ENCODE peak calls at places on chromosomes 13 and 19, in seven cellular contexts. B is CD4-positive, alpha-beta T cell; U is RWPE1; Y is HFF-Myc; Q is heart left ventricle; T is Calu3; R is mammary epithelial cell. S is an unnamed sample.

GRCh38 chr13:71460179-71460578 is 406.8 kb downstream of the DACH1 start:
- DNase-seq in T (no peak), Y (no peak), R (peak; percentile 2), Q (no peak), U (no peak), B (no peak), S (no peak)

GRCh38 chr13:68940049-68940448 is 1167.6 kb upstream of the ATXN8OS start:
- DNase-seq in R (no peak), B (no peak), T (no peak), U (no peak), Y (no peak), Q (no peak), S (no peak)

GRCh38 chr13:29925457-29925856 is 75.0 kb upstream of the UBL3 start:
- DNase-seq in Q (peak; percentile 65), T (peak; percentile 74), U (peak; percentile 60), B (no peak), Y (no peak), R (peak; percentile 79), S (no peak)

GRCh38 chr19:35260694-35261304 is 8.0 kb upstream of the USF2 start:
- DNase-seq in T (no peak), Y (no peak), R (no peak), B (no peak), U (no peak), Q (no peak), S (peak; percentile 14)

GRCh38 chr19:45306522-45307027 is 16.1 kb downstream of the CKM start:
- DNase-seq in T (no peak), Q (no peak), R (no peak), U (no peak), Y (no peak), B (no peak), S (no peak)

GRCh38 chr19:391726-392374 is 17.1 kb downstream of the C2CD4C start:
- DNase-seq in R (no peak), B (no peak), U (no peak), T (no peak), Y (no peak), Q (peak; percentile 3), S (peak; percentile 41)

GRCh38 chr13:101455863-101456262 is 3.4 kb downstream of the ITGBL1 start:
- DNase-seq in U (peak; percentile 84), Q (no peak), Y (peak; percentile 74), T (no peak), R (peak; percentile 85), B (no peak), S (no peak)

GRCh38 chr13:114115191-114115671 is 17.2 kb downstream of the RASA3 start:
- DNase-seq in U (peak; percentile 45), Y (no peak), B (no peak), R (peak; percentile 19), Q (peak; percentile 25), T (peak; percentile 6), S (peak; percentile 95)

GRCh38 chr19:33064778-33065550 is at the start of gene RHPN2:
- DNase-seq in Q (peak; percentile 54), R (peak; percentile 63), T (peak; percentile 80), B (peak; percentile 11), Y (no peak), U (peak; percentile 74), S (no peak)

GRCh38 chr13:26308836-26309235 is 54.9 kb downstream of the CDK8 start:
- DNase-seq in R (no peak), B (no peak), Y (no peak), T (no peak), U (no peak), Q (no peak), S (no peak)

GRCh38 chr19:15197275-15198005 is 3.4 kb downstream of the NOTCH3 start:
- DNase-seq in U (no peak), R (no peak), Y (no peak), T (no peak), B (no peak), Q (no peak), S (no peak)

DNA sequence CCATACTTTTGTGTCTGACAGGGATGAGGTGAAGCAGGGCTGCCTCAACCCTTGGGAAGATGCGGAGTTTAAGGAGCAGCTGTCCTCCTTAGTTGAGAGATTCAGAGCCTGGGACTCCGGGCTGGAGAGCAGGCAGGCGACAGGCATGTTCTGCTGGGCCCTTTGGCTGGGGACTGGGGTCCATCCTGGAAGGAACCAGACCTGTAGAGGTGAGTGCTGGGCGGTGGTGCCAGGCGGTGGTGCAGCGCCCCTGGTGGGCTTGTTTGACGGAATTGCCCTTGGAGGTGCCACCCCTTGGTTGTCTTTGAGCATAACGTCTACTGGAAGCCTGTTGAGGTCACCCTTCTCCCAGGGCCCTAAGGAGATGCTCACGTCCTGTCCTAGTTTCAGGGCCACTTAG is 20.6 kb upstream of the SLC15A1 start:
- DNase-seq in R (no peak), B (no peak), Y (no peak), Q (no peak), U (no peak), T (no peak), S (no peak)
- TF ChIP-seq CTCF in R (no peak), B (no peak), Y (no peak), Q (no peak), U (no peak), T (no peak), S (no peak)

DNA sequence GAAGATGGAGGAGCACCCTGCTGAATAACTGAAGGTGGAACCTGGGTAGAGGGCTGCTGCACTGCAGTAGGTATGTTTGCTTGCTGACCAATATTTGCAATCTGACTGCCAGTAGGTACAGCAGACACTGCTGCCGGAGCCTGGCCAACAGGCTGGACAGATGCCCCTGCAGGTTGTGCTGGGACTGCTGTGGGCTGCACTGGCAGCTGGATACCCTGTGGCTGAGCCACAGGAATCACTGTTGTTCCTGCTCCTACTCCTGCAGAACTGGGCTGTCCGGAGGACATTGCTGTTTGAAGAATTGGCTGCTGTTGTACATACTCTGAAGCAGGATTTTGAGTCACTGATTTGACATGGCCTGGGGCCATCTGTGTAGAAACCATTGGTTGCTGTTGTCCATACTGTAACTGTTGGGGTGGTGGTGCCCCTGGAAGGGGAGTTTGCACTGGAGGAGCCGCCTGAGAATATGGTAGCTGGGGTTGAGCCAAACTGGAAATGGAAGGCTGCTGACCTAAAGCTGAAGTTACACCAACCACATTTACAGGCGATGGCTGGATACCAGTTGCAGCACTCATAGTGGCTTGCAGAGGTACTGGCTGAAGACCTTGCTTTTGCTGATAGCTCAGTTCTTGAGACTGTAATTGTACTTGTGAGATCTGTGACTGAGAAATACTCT is 2.2 kb downstream of the TSC22D1 start:
- DNase-seq in T (peak; percentile 11), U (no peak), Y (peak; percentile 54), R (peak; percentile 28), Q (no peak), B (no peak), S (no peak)
- TF ChIP-seq CTCF in T (no peak), U (peak; percentile 14), Y (peak; percentile 46), R (peak; percentile 58), Q (no peak), B (no peak), S (peak; percentile 14)

DNA sequence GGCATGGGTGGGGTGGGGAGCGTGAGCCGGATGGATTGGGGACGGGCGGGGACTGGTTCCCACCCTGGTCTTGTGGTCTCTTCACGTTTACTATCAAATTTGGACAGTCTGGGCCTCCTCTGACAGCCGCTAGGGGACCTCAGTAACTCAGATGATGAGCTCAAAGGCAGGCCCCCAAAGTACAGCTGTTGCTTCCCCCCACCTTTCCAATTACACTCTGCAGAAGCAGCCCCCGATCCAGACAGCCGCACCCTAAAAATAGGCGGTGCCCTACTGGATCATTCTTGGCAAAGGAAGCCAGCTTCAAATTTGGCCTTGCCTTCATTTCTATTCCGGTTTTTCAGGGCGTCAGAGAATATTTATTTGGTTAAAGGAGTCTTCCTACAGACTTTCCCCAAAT is 1.9 kb upstream of the FOXO1 start:
- DNase-seq in Y (no peak), R (no peak), U (peak; percentile 20), T (peak; percentile 22), Q (peak; percentile 50), B (peak; percentile 24), S (no peak)
- TF ChIP-seq CTCF in Y (peak; percentile 13), R (no peak), U (peak; percentile 64), T (peak; percentile 20), Q (peak; percentile 59), B (peak; percentile 51), S (peak; percentile 74)

DNA sequence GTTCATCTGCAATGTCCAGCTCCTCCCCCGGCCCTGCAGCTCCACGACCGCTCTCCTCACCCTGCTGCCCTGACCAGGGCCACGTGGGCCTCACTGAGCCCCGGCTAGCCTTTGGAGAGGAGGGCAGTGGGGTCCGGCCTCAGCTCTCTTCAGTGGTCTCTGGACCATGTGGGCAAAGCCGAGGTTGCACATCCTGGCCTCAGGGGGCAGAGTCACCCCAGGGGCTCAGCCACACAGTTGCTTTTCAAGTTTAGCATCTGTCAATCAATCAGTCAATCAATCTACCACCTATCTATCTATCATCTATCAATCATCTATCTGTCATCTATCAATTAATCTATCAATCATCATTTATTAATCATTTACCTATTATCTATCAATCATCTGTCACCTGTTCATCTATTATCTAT is 3.0 kb upstream of the DIRAS1 start:
- DNase-seq in Q (no peak), Y (no peak), T (no peak), U (no peak), B (no peak), R (no peak), S (no peak)
- TF ChIP-seq CTCF in Q (no peak), Y (no peak), T (no peak), U (no peak), B (no peak), R (no peak), S (no peak)

DNA sequence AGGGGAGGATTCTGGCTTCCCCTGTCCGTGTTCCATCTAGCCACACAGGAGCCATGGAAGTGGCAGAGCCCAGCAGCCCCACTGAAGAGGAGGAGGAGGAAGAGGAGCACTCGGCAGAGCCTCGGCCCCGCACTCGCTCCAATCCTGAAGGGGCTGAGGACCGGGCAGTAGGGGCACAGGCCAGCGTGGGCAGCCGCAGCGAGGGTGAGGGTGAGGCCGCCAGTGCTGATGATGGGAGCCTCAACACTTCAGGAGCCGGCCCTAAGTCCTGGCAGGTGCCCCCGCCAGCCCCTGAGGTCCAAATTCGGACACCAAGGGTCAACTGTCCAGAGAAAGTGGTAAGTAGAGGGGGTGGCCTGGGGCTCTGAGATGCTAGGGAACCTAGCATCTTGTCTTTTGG is 1.5 kb downstream of the BABAM1 start:
- DNase-seq in Y (no peak), R (no peak), T (no peak), B (no peak), Q (no peak), U (no peak), S (no peak)
- TF ChIP-seq CTCF in Y (no peak), R (no peak), T (no peak), B (no peak), Q (no peak), U (no peak), S (no peak)

DNA sequence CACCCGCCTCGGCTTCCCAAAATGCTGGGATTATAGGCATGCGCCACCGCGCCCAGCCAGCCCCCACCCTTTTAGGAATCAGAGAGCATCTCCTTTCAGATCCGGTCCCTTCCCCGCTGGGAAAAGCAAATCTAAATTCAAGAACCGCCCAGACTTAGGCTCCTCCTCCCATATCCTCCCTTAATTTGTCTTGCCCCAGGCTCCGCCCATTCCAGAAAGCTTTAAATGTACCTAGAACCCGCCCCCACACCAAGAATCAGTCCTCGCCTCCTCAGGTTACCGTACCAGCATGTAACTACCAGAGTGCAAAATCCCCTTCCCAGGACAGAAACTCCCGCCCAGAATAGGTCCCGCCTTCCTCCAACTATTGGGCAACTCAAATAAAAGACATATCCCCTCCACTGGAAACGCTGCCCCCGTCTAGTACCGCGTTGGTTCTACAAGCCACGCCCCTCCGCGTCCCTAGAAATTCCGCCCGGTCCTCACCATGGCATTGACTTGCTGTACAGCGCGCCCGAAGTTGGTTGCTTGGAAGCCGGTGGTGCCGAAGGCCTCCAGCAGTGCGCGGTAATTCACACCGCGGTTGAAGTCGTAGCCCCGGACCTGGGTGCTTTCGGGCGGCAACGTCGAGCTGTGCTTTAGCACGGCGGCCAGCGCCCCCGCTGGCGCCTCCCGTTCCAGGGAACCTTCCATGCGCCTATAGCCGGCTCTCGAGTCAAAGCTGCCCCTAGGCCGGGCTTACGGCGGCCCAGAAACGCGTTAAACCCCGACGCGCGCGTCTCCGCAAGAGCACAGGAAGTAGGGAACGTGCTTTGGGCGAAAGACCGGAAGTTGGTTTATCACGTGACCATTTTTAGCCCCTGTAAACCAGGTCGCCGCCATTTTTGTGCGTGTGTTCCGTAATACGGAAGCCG is at the start of gene DHPS:
- DNase-seq in B (peak; percentile 90), R (peak; percentile 97), U (peak; percentile 96), T (peak; percentile 81), Q (peak; percentile 95), Y (peak; percentile 99), S (peak; percentile 94)
- TF ChIP-seq CTCF in B (no peak), R (no peak), U (no peak), T (no peak), Q (no peak), Y (no peak), S (no peak)

S was measured in CD14-positive monocyte.